ENCODE peak calls at places on chromosomes 7 and 10, in seven cellular contexts. One of them, this sample, is unnamed.

GRCh38 chr10:123860209-123860608 is 31.4 kb downstream of the CPXM2 start:
- DNase-seq in A549: no peak
- DNase-seq in IMR-90: no peak
- DNase-seq in H1: no peak
- DNase-seq in K562: no peak
- DNase-seq in HepG2: no peak
- DNase-seq in SK-N-SH: no peak
- DNase-seq in this sample: no peak

GRCh38 chr10:5512881-5513698 is 11.7 kb upstream of the CALML3 start:
- DNase-seq in A549: no peak
- DNase-seq in IMR-90: no peak
- DNase-seq in H1: no peak
- DNase-seq in K562: no peak
- DNase-seq in HepG2: no peak
- DNase-seq in SK-N-SH: no peak
- DNase-seq in this sample: no peak

GRCh38 chr10:49734676-49735075 is 27.4 kb downstream of the OGDHL start:
- DNase-seq in A549: no peak
- DNase-seq in IMR-90: no peak
- DNase-seq in H1: no peak
- DNase-seq in K562: no peak
- DNase-seq in HepG2: no peak
- DNase-seq in SK-N-SH: no peak
- DNase-seq in this sample: no peak

GRCh38 chr10:131755200-131755599 is 145.6 kb upstream of the PPP2R2D start:
- DNase-seq in A549: peak; percentile 19
- DNase-seq in IMR-90: no peak
- DNase-seq in H1: no peak
- DNase-seq in K562: no peak
- DNase-seq in HepG2: no peak
- DNase-seq in SK-N-SH: no peak
- DNase-seq in this sample: no peak

GRCh38 chr10:74642901-74643585 is 183.4 kb upstream of the KAT6B start:
- DNase-seq in A549: no peak
- DNase-seq in IMR-90: no peak
- DNase-seq in H1: no peak
- DNase-seq in K562: no peak
- DNase-seq in HepG2: no peak
- DNase-seq in SK-N-SH: no peak
- DNase-seq in this sample: no peak

GRCh38 chr10:77223532-77224460 is 413.8 kb downstream of the KCNMA1 start:
- DNase-seq in A549: no peak
- DNase-seq in IMR-90: no peak
- DNase-seq in H1: no peak
- DNase-seq in K562: no peak
- DNase-seq in HepG2: no peak
- DNase-seq in SK-N-SH: no peak
- DNase-seq in this sample: no peak

GRCh38 chr7:29859491-29860180 is 53.3 kb downstream of the WIPF3 start:
- DNase-seq in A549: no peak
- DNase-seq in IMR-90: no peak
- DNase-seq in H1: no peak
- DNase-seq in K562: no peak
- DNase-seq in HepG2: no peak
- DNase-seq in SK-N-SH: no peak
- DNase-seq in this sample: no peak

GRCh38 chr7:93461350-93461749 is 113.2 kb downstream of the CALCR start:
- DNase-seq in A549: no peak
- DNase-seq in IMR-90: no peak
- DNase-seq in H1: no peak
- DNase-seq in K562: no peak
- DNase-seq in HepG2: no peak
- DNase-seq in SK-N-SH: no peak
- DNase-seq in this sample: no peak

GRCh38 chr7:99733448-99733847 is 1.5 kb downstream of the CYP3A7 start:
- DNase-seq in A549: peak; percentile 26
- DNase-seq in IMR-90: no peak
- DNase-seq in H1: peak; percentile 52
- DNase-seq in K562: peak; percentile 56
- DNase-seq in HepG2: peak; percentile 42
- DNase-seq in SK-N-SH: no peak
- DNase-seq in this sample: no peak

DNA sequence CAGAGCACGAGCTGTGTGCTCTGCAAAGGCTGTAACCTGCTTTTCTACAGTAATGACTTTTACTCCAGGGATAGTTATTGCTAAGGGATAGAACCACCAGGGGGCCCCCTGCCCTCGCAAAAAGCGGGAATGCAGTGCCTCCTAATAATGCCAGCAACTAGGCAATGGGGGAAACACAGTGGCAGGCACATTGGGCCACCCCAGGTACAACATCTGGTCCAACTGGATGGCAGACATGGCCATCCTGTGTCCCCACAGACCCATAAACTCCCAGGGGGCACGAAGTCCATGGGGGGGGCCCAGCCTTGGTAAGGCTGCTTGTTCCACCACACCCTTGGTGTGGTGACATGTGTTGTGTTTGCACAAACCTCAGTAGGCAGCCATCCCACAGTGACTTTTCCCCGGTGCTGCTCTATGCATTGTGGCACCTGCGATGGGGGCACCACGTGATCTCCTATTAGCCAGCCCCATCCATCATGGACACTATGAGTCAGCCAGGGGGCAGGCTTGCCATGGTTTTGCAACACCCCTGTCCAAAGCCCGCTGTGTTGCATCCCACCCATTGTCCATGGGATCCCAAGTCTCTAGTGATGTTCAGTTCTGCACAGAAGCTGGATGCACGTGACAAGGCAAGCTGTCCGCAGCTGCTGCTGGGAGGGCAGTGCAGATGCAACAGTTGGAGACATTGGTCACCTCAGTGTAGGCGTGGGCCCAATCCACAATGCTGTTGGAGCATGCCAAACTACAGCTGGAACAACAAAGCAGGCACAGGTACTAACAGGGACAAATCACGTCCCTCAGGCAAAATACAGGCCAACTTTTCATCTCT is 84.0 kb downstream of the ANLN start:
- DNase-seq in A549: peak; percentile 28
- DNase-seq in IMR-90: no peak
- DNase-seq in H1: peak; percentile 89
- DNase-seq in K562: peak; percentile 51
- DNase-seq in HepG2: peak; percentile 43
- DNase-seq in SK-N-SH: peak; percentile 57
- DNase-seq in this sample: no peak
- TF ChIP-seq RFX5 in A549: no peak
- TF ChIP-seq RFX5 in IMR-90: no peak
- TF ChIP-seq RFX5 in H1: no peak
- TF ChIP-seq RFX5 in K562: no peak
- TF ChIP-seq RFX5 in HepG2: no peak
- TF ChIP-seq RFX5 in SK-N-SH: no peak
- TF ChIP-seq RFX5 in this sample: no peak

DNA sequence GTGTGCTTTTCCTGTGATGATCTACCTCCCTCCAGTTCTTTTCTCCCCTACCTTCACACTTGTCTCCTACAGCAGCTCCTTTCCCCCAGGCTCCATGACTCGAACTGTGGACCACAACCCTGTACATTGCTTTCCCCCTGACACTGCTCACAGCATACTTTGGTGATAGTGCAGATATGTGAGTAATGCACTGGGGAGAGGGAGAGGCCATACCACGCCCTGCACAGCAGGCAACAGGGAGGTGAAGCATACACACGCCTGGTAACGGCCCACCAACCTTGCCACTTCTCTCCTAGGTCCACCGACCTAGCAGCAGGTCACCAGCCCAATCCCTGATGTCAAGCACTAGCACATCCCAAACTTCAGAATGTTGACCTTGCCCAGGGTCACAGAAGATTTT is 238.2 kb downstream of the GRID1 start:
- DNase-seq in A549: no peak
- DNase-seq in IMR-90: no peak
- DNase-seq in H1: no peak
- DNase-seq in K562: no peak
- DNase-seq in HepG2: no peak
- DNase-seq in SK-N-SH: no peak
- DNase-seq in this sample: no peak
- TF ChIP-seq RFX5 in A549: no peak
- TF ChIP-seq RFX5 in IMR-90: no peak
- TF ChIP-seq RFX5 in H1: no peak
- TF ChIP-seq RFX5 in K562: no peak
- TF ChIP-seq RFX5 in HepG2: no peak
- TF ChIP-seq RFX5 in SK-N-SH: no peak
- TF ChIP-seq RFX5 in this sample: no peak

DNA sequence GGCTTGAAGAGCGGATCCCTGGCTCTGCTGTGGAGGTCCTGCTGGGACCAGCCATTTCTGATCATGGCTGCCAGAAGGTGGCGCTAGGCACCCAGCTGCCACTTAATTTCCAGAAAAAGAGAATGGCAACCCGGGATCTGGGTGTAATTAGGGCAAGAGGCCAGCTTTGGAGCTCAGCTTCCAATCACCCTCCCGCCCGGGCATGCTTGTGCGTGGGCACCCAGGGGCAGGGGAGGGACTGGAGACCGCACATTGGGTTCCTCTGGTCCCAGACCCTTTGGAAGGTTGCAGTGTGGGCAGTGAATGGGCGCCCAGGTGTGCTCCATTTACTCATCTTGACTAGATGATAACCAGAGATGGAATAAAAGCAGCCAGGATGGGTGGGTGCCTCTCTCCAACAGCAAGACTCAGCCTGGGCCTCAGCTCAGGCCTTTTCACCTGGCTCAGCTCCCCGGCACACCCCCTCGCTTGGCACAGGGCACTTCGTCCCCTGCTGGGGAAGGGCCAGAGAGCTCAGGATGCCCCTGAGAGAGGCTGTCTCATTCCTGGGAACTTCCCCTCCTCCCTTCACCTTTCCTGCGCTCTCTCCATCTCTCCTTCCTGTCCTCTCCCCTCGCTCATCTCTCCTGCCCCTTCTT is 14.7 kb downstream of the FAM241B start:
- DNase-seq in A549: peak; percentile 90
- DNase-seq in IMR-90: peak; percentile 41
- DNase-seq in H1: peak; percentile 86
- DNase-seq in K562: peak; percentile 81
- DNase-seq in HepG2: peak; percentile 21
- DNase-seq in SK-N-SH: peak; percentile 91
- DNase-seq in this sample: no peak
- TF ChIP-seq RFX5 in A549: no peak
- TF ChIP-seq RFX5 in IMR-90: no peak
- TF ChIP-seq RFX5 in H1: no peak
- TF ChIP-seq RFX5 in K562: no peak
- TF ChIP-seq RFX5 in HepG2: no peak
- TF ChIP-seq RFX5 in SK-N-SH: no peak
- TF ChIP-seq RFX5 in this sample: no peak

GRCh38 chr7:1502845-1503244 is 1.3 kb downstream of the INTS1 start:
- DNase-seq in A549: no peak
- DNase-seq in IMR-90: no peak
- DNase-seq in H1: no peak
- DNase-seq in K562: no peak
- DNase-seq in HepG2: no peak
- DNase-seq in SK-N-SH: no peak
- DNase-seq in this sample: no peak
- TF ChIP-seq RFX5 in A549: no peak
- TF ChIP-seq RFX5 in IMR-90: no peak
- TF ChIP-seq RFX5 in H1: no peak
- TF ChIP-seq RFX5 in K562: no peak
- TF ChIP-seq RFX5 in HepG2: no peak
- TF ChIP-seq RFX5 in SK-N-SH: no peak
- TF ChIP-seq RFX5 in this sample: no peak

DNA sequence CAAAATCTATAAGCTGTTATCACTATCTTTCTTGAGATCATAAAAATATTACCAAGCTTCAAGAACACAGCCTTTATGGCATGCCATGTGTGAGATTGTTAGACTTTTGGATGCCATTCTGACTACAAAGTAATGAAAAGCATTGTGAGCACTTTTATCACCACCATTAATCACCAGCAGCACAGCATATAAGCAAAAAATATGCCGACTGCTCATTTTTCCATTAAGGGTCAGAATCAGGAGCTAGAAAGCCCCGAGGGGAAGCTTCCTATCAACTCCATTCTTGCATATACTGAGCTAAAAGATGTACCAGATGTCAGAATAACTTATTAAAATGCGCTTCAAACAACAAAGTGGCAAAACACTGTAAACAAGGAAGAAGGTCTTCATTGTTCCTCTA is 114.3 kb downstream of the LMBR1 start:
- DNase-seq in A549: no peak
- DNase-seq in IMR-90: no peak
- DNase-seq in H1: no peak
- DNase-seq in K562: no peak
- DNase-seq in HepG2: no peak
- DNase-seq in SK-N-SH: peak; percentile 76
- DNase-seq in this sample: no peak
- TF ChIP-seq RFX5 in A549: no peak
- TF ChIP-seq RFX5 in IMR-90: no peak
- TF ChIP-seq RFX5 in H1: no peak
- TF ChIP-seq RFX5 in K562: no peak
- TF ChIP-seq RFX5 in HepG2: no peak
- TF ChIP-seq RFX5 in SK-N-SH: peak; percentile 8
- TF ChIP-seq RFX5 in this sample: no peak

DNA sequence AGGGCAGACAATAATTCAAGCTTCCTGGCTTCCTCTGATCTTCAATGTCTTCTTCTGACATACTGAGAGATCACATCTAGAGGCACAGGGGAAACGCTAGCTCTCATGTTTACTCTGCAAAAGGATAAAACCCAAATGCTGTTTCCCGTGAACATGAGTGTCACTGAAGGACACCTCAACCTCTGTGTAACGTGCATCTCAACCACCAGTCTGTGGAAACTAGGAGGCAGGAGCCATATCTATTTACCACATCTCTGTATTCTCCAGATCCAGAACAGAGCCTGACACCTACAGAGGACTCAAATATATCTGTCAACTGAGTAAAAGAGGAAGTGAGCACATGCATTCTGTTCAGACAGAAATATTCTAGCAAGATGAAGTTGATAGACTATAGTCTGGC is 140.3 kb upstream of the TARP start:
- DNase-seq in A549: no peak
- DNase-seq in IMR-90: no peak
- DNase-seq in H1: no peak
- DNase-seq in K562: no peak
- DNase-seq in HepG2: no peak
- DNase-seq in SK-N-SH: no peak
- DNase-seq in this sample: no peak
- TF ChIP-seq RFX5 in A549: no peak
- TF ChIP-seq RFX5 in IMR-90: no peak
- TF ChIP-seq RFX5 in H1: no peak
- TF ChIP-seq RFX5 in K562: no peak
- TF ChIP-seq RFX5 in HepG2: no peak
- TF ChIP-seq RFX5 in SK-N-SH: no peak
- TF ChIP-seq RFX5 in this sample: no peak

GRCh38 chr10:59320370-59320769 is 42.0 kb downstream of the FAM13C start:
- DNase-seq in A549: no peak
- DNase-seq in IMR-90: no peak
- DNase-seq in H1: no peak
- DNase-seq in K562: no peak
- DNase-seq in HepG2: no peak
- DNase-seq in SK-N-SH: no peak
- DNase-seq in this sample: no peak
- TF ChIP-seq RFX5 in A549: no peak
- TF ChIP-seq RFX5 in IMR-90: no peak
- TF ChIP-seq RFX5 in H1: no peak
- TF ChIP-seq RFX5 in K562: no peak
- TF ChIP-seq RFX5 in HepG2: no peak
- TF ChIP-seq RFX5 in SK-N-SH: no peak
- TF ChIP-seq RFX5 in this sample: no peak

GRCh38 chr7:46772740-46773139 is 809.2 kb downstream of the TNS3 start:
- DNase-seq in A549: no peak
- DNase-seq in IMR-90: no peak
- DNase-seq in H1: no peak
- DNase-seq in K562: no peak
- DNase-seq in HepG2: no peak
- DNase-seq in SK-N-SH: no peak
- DNase-seq in this sample: no peak
- TF ChIP-seq RFX5 in A549: no peak
- TF ChIP-seq RFX5 in IMR-90: no peak
- TF ChIP-seq RFX5 in H1: no peak
- TF ChIP-seq RFX5 in K562: no peak
- TF ChIP-seq RFX5 in HepG2: no peak
- TF ChIP-seq RFX5 in SK-N-SH: no peak
- TF ChIP-seq RFX5 in this sample: no peak

GRCh38 chr7:153396475-153396874 is 636.9 kb downstream of the ACTR3B start:
- DNase-seq in A549: no peak
- DNase-seq in IMR-90: no peak
- DNase-seq in H1: no peak
- DNase-seq in K562: no peak
- DNase-seq in HepG2: no peak
- DNase-seq in SK-N-SH: no peak
- DNase-seq in this sample: no peak
- TF ChIP-seq RFX5 in A549: no peak
- TF ChIP-seq RFX5 in IMR-90: no peak
- TF ChIP-seq RFX5 in H1: no peak
- TF ChIP-seq RFX5 in K562: no peak
- TF ChIP-seq RFX5 in HepG2: no peak
- TF ChIP-seq RFX5 in SK-N-SH: no peak
- TF ChIP-seq RFX5 in this sample: no peak